ENCODE peak calls at places on chromosomes 7 and 10, in eight cellular contexts. One of them, this sample, is unnamed.
A peak's percentile ranks its signal among the peaks of the same experiment; 100 is the strongest.

GRCh38 chr7:132590162-132590561 is 13.9 kb upstream of the PLXNA4 start:
- DNase-seq in heart left ventricle: no peak
- DNase-seq in choroid plexus epithelial cell: no peak
- DNase-seq in cardiac muscle cell: no peak
- DNase-seq in A549: no peak
- DNase-seq in thoracic aorta: no peak
- DNase-seq in AG10803: no peak
- DNase-seq in PC-3: peak; percentile 6
- DNase-seq in this sample: no peak

GRCh38 chr7:143393267-143394041 is 12.3 kb downstream of the ZYX start:
- DNase-seq in PC-3: no peak
- DNase-seq in thoracic aorta: no peak
- DNase-seq in choroid plexus epithelial cell: peak; percentile 79
- DNase-seq in heart left ventricle: peak; percentile 19
- DNase-seq in cardiac muscle cell: no peak
- DNase-seq in A549: no peak
- DNase-seq in AG10803: no peak
- DNase-seq in this sample: peak; percentile 69

GRCh38 chr7:64882341-64883112 is 20.5 kb upstream of the ZNF273 start:
- DNase-seq in AG10803: peak; percentile 24
- DNase-seq in choroid plexus epithelial cell: peak; percentile 40
- DNase-seq in PC-3: no peak
- DNase-seq in A549: no peak
- DNase-seq in thoracic aorta: no peak
- DNase-seq in heart left ventricle: peak; percentile 81
- DNase-seq in cardiac muscle cell: no peak
- DNase-seq in this sample: peak; percentile 30

GRCh38 chr10:79468015-79468560 is 22.7 kb upstream of the ZCCHC24 start:
- DNase-seq in choroid plexus epithelial cell: no peak
- DNase-seq in cardiac muscle cell: no peak
- DNase-seq in AG10803: no peak
- DNase-seq in A549: no peak
- DNase-seq in thoracic aorta: no peak
- DNase-seq in PC-3: no peak
- DNase-seq in heart left ventricle: no peak
- DNase-seq in this sample: no peak

GRCh38 chr10:101285519-101286070 is 56.3 kb upstream of the LBX1 start:
- DNase-seq in cardiac muscle cell: no peak
- DNase-seq in PC-3: no peak
- DNase-seq in A549: no peak
- DNase-seq in AG10803: no peak
- DNase-seq in thoracic aorta: no peak
- DNase-seq in choroid plexus epithelial cell: no peak
- DNase-seq in heart left ventricle: no peak
- DNase-seq in this sample: no peak

GRCh38 chr10:3786295-3786981 is 1.4 kb upstream of the KLF6 start:
- DNase-seq in A549: peak; percentile 30
- DNase-seq in PC-3: no peak
- DNase-seq in AG10803: peak; percentile 10
- DNase-seq in heart left ventricle: peak; percentile 58
- DNase-seq in cardiac muscle cell: peak; percentile 45
- DNase-seq in thoracic aorta: no peak
- DNase-seq in choroid plexus epithelial cell: peak; percentile 76
- DNase-seq in this sample: peak; percentile 60

GRCh38 chr7:35505031-35505430 is 189.9 kb downstream of the HERPUD2 start:
- DNase-seq in AG10803: no peak
- DNase-seq in PC-3: no peak
- DNase-seq in cardiac muscle cell: no peak
- DNase-seq in choroid plexus epithelial cell: no peak
- DNase-seq in A549: no peak
- DNase-seq in heart left ventricle: no peak
- DNase-seq in thoracic aorta: no peak
- DNase-seq in this sample: no peak

GRCh38 chr10:119233821-119234220 is 26.4 kb downstream of the GRK5 start:
- DNase-seq in heart left ventricle: no peak
- DNase-seq in PC-3: no peak
- DNase-seq in AG10803: peak; percentile 24
- DNase-seq in choroid plexus epithelial cell: peak; percentile 71
- DNase-seq in cardiac muscle cell: no peak
- DNase-seq in thoracic aorta: no peak
- DNase-seq in A549: no peak
- DNase-seq in this sample: peak; percentile 85

GRCh38 chr10:113216068-113216467 is 266.0 kb downstream of the TCF7L2 start:
- DNase-seq in A549: peak; percentile 9
- DNase-seq in AG10803: peak; percentile 8
- DNase-seq in heart left ventricle: no peak
- DNase-seq in PC-3: peak; percentile 50
- DNase-seq in thoracic aorta: no peak
- DNase-seq in cardiac muscle cell: no peak
- DNase-seq in choroid plexus epithelial cell: no peak
- DNase-seq in this sample: no peak

GRCh38 chr7:158391141-158391540 is 196.5 kb downstream of the PTPRN2 start:
- DNase-seq in PC-3: no peak
- DNase-seq in AG10803: no peak
- DNase-seq in choroid plexus epithelial cell: no peak
- DNase-seq in heart left ventricle: no peak
- DNase-seq in thoracic aorta: no peak
- DNase-seq in cardiac muscle cell: no peak
- DNase-seq in A549: no peak
- DNase-seq in this sample: no peak

GRCh38 chr10:101631821-101632475 is 43.8 kb downstream of the DPCD start:
- DNase-seq in AG10803: peak; percentile 27
- DNase-seq in PC-3: no peak
- DNase-seq in thoracic aorta: no peak
- DNase-seq in heart left ventricle: no peak
- DNase-seq in choroid plexus epithelial cell: no peak
- DNase-seq in cardiac muscle cell: no peak
- DNase-seq in A549: no peak
- DNase-seq in this sample: peak; percentile 6

GRCh38 chr10:102812213-102812876 is 24.9 kb downstream of the CYP17A1 start:
- DNase-seq in choroid plexus epithelial cell: no peak
- DNase-seq in heart left ventricle: peak; percentile 45
- DNase-seq in cardiac muscle cell: no peak
- DNase-seq in AG10803: peak; percentile 45
- DNase-seq in PC-3: no peak
- DNase-seq in A549: no peak
- DNase-seq in thoracic aorta: no peak
- DNase-seq in this sample: peak; percentile 65

GRCh38 chr10:31700222-31700621 is 228.4 kb downstream of the ARHGAP12 start:
- DNase-seq in heart left ventricle: no peak
- DNase-seq in A549: no peak
- DNase-seq in PC-3: no peak
- DNase-seq in thoracic aorta: no peak
- DNase-seq in choroid plexus epithelial cell: peak; percentile 44
- DNase-seq in AG10803: no peak
- DNase-seq in cardiac muscle cell: no peak
- DNase-seq in this sample: peak; percentile 36

GRCh38 chr10:78035437-78035836 is 1.8 kb downstream of the RPS24 start:
- DNase-seq in heart left ventricle: no peak
- DNase-seq in cardiac muscle cell: no peak
- DNase-seq in A549: no peak
- DNase-seq in thoracic aorta: no peak
- DNase-seq in AG10803: no peak
- DNase-seq in PC-3: no peak
- DNase-seq in choroid plexus epithelial cell: no peak
- DNase-seq in this sample: no peak

GRCh38 chr10:78035025-78035424 is 1.4 kb downstream of the RPS24 start:
- DNase-seq in choroid plexus epithelial cell: no peak
- DNase-seq in thoracic aorta: no peak
- DNase-seq in AG10803: no peak
- DNase-seq in A549: no peak
- DNase-seq in cardiac muscle cell: no peak
- DNase-seq in heart left ventricle: no peak
- DNase-seq in PC-3: peak; percentile 86
- DNase-seq in this sample: no peak

GRCh38 chr10:78033623-78034470 is at the start of gene RPS24:
- DNase-seq in AG10803: peak; percentile 96
- DNase-seq in thoracic aorta: peak; percentile 88
- DNase-seq in A549: peak; percentile 98
- DNase-seq in choroid plexus epithelial cell: peak; percentile 99
- DNase-seq in heart left ventricle: peak; percentile 94
- DNase-seq in cardiac muscle cell: peak; percentile 98
- DNase-seq in PC-3: peak; percentile 100
- DNase-seq in this sample: peak; percentile 98

GRCh38 chr10:78038105-78038504 is 4.4 kb downstream of the RPS24 start:
- DNase-seq in heart left ventricle: no peak
- DNase-seq in A549: no peak
- DNase-seq in AG10803: peak; percentile 25
- DNase-seq in thoracic aorta: no peak
- DNase-seq in PC-3: peak; percentile 74
- DNase-seq in cardiac muscle cell: no peak
- DNase-seq in choroid plexus epithelial cell: no peak
- DNase-seq in this sample: peak; percentile 38

GRCh38 chr10:78035933-78036583 is 2.4 kb downstream of the RPS24 start:
- DNase-seq in choroid plexus epithelial cell: no peak
- DNase-seq in thoracic aorta: no peak
- DNase-seq in A549: no peak
- DNase-seq in AG10803: no peak
- DNase-seq in cardiac muscle cell: no peak
- DNase-seq in heart left ventricle: no peak
- DNase-seq in PC-3: peak; percentile 31
- DNase-seq in this sample: no peak
- H3K4me3 ChIP-seq in choroid plexus epithelial cell: no peak overlapping the region
- H3K4me3 ChIP-seq in thoracic aorta: no peak overlapping the region
- H3K4me3 ChIP-seq in A549: peak overlapping the region; percentile 71
- H3K4me3 ChIP-seq in AG10803: no peak overlapping the region
- H3K4me3 ChIP-seq in cardiac muscle cell: no peak overlapping the region
- H3K4me3 ChIP-seq in heart left ventricle: no peak overlapping the region
- H3K4me3 ChIP-seq in PC-3: peak overlapping the region; percentile 65
- H3K4me3 ChIP-seq in this sample: no peak overlapping the region

GRCh38 chr10:124093076-124093773 is at the start of gene CHST15:
- DNase-seq in heart left ventricle: peak; percentile 56
- DNase-seq in cardiac muscle cell: peak; percentile 59
- DNase-seq in PC-3: peak; percentile 83
- DNase-seq in choroid plexus epithelial cell: peak; percentile 61
- DNase-seq in AG10803: peak; percentile 4
- DNase-seq in A549: peak; percentile 75
- DNase-seq in thoracic aorta: no peak
- DNase-seq in this sample: peak; percentile 36

GRCh38 chr10:124094419-124094785 is 1.0 kb upstream of the CHST15 start:
- DNase-seq in AG10803: no peak
- DNase-seq in cardiac muscle cell: no peak
- DNase-seq in PC-3: no peak
- DNase-seq in heart left ventricle: no peak
- DNase-seq in A549: no peak
- DNase-seq in choroid plexus epithelial cell: no peak
- DNase-seq in thoracic aorta: no peak
- DNase-seq in this sample: no peak

GRCh38 chr10:124090630-124091209 is 2.7 kb downstream of the CHST15 start:
- DNase-seq in thoracic aorta: no peak
- DNase-seq in choroid plexus epithelial cell: no peak
- DNase-seq in A549: no peak
- DNase-seq in AG10803: no peak
- DNase-seq in cardiac muscle cell: no peak
- DNase-seq in PC-3: peak; percentile 56
- DNase-seq in heart left ventricle: no peak
- DNase-seq in this sample: no peak

GRCh38 chr10:124091646-124092269 is 1.6 kb downstream of the CHST15 start:
- DNase-seq in heart left ventricle: peak; percentile 42
- DNase-seq in PC-3: no peak
- DNase-seq in cardiac muscle cell: peak; percentile 23
- DNase-seq in thoracic aorta: no peak
- DNase-seq in choroid plexus epithelial cell: no peak
- DNase-seq in AG10803: no peak
- DNase-seq in A549: no peak
- DNase-seq in this sample: no peak

DNA sequence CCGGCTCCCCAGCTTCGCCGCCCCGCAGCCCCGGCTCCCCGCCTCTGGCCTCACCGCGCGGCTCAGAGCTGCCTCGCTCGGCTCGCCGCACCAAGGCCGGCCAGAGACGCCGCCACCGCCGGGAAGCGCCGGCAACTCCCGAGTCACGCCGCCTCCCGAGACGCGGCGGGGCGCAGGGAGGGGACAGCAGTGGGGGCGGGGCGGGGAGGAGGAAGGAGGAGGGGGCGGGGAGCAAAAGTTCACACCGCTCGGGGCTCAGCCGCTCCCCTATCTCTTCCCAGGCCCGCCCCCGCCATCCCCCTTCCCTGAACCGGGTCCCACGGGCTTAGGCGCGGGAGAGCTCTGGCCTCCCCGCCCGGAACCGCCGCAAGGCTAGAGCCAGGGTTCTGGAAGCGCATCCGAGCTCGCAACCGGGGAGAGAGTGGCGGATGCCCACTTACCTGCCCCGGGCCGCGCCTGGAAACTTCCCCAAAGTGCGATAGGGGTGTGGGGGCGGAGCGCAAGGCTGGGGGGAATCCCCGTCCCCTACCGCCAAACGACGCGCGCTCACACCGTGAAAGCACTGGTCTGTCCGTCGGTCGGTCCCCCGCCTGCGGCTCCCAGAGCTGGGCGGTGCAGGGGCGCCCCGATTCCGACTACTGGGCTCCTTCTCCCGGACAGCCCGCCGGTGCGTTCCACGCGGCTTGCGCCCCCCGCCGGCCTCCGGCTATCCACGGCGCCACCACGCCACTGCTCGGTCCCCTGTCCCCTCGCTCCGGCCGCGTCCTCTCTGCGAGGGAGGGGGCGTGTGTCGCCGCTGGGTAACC is 925 bp downstream of the CHST15 start:
- DNase-seq in cardiac muscle cell: peak; percentile 62
- DNase-seq in A549: peak; percentile 39
- DNase-seq in thoracic aorta: no peak
- DNase-seq in heart left ventricle: peak; percentile 74
- DNase-seq in AG10803: no peak
- DNase-seq in PC-3: peak; percentile 30
- DNase-seq in choroid plexus epithelial cell: no peak
- DNase-seq in this sample: no peak
- TF ChIP-seq CTCF in cardiac muscle cell: peak; percentile 22
- TF ChIP-seq CTCF in A549: peak; percentile 26
- TF ChIP-seq CTCF in thoracic aorta: no peak
- TF ChIP-seq CTCF in heart left ventricle: peak; percentile 29
- TF ChIP-seq CTCF in AG10803: no peak
- TF ChIP-seq CTCF in PC-3: peak; percentile 32
- TF ChIP-seq CTCF in choroid plexus epithelial cell: no peak
- TF ChIP-seq CTCF in this sample: no peak

DNA sequence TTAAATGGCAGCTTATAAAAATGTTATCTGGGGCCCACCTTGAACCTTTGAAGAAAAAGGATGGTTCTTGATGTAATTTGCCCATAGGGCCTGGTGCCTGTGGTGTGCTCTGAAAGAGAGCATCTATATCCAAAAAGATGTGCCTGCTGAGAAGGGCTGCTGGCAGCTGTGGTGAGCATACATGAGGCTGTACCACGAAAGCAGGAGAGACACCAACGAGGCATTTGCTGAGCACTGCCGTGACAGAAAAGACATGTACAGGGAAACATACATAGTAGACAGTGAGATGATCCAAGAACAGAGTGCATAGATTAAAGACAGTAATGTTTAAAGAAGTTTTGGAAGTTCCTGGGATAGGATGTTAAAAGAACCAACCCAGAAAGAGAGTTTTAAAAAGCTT is 664.5 kb downstream of the PHTF2 start:
- DNase-seq in thoracic aorta: no peak
- DNase-seq in A549: no peak
- DNase-seq in heart left ventricle: no peak
- DNase-seq in choroid plexus epithelial cell: no peak
- DNase-seq in PC-3: no peak
- DNase-seq in AG10803: no peak
- DNase-seq in cardiac muscle cell: no peak
- DNase-seq in this sample: no peak
- H3K4me3 ChIP-seq in thoracic aorta: no peak overlapping the region
- H3K4me3 ChIP-seq in A549: no peak overlapping the region
- H3K4me3 ChIP-seq in heart left ventricle: no peak overlapping the region
- H3K4me3 ChIP-seq in choroid plexus epithelial cell: no peak overlapping the region
- H3K4me3 ChIP-seq in PC-3: no peak overlapping the region
- H3K4me3 ChIP-seq in AG10803: no peak overlapping the region
- H3K4me3 ChIP-seq in cardiac muscle cell: no peak overlapping the region
- H3K4me3 ChIP-seq in this sample: no peak overlapping the region

GRCh38 chr10:70158113-70158512 is 11.6 kb upstream of the TYSND1 start:
- DNase-seq in PC-3: no peak
- DNase-seq in A549: no peak
- DNase-seq in heart left ventricle: no peak
- DNase-seq in choroid plexus epithelial cell: no peak
- DNase-seq in thoracic aorta: no peak
- DNase-seq in AG10803: peak; percentile 6
- DNase-seq in cardiac muscle cell: no peak
- DNase-seq in this sample: no peak
- TF ChIP-seq CTCF in PC-3: no peak
- TF ChIP-seq CTCF in A549: no peak
- TF ChIP-seq CTCF in heart left ventricle: no peak
- TF ChIP-seq CTCF in choroid plexus epithelial cell: no peak
- TF ChIP-seq CTCF in thoracic aorta: no peak
- TF ChIP-seq CTCF in AG10803: no peak
- TF ChIP-seq CTCF in cardiac muscle cell: no peak
- TF ChIP-seq CTCF in this sample: no peak